ENCODE peak calls at places on chromosomes 1 and 21, in six cellular contexts. One of them, this sample, is unnamed.

GRCh38 chr1:28244549-28245251 is 8.8 kb downstream of the ATP5IF1 start:
- DNase-seq in Panc1: no peak
- DNase-seq in NB4: no peak
- DNase-seq in HAP-1: no peak
- DNase-seq in pancreas: no peak
- DNase-seq in IMR-90: no peak
- DNase-seq in this sample: no peak

GRCh38 chr21:27649323-27649722 is 682.4 kb upstream of the ADAMTS5 start:
- DNase-seq in IMR-90: peak; percentile 97
- DNase-seq in NB4: no peak
- DNase-seq in pancreas: no peak
- DNase-seq in Panc1: no peak
- DNase-seq in HAP-1: no peak
- DNase-seq in this sample: no peak

GRCh38 chr1:172948457-172948856 is 102.3 kb downstream of the TNFSF18 start:
- DNase-seq in IMR-90: peak; percentile 96
- DNase-seq in Panc1: no peak
- DNase-seq in pancreas: no peak
- DNase-seq in HAP-1: no peak
- DNase-seq in NB4: no peak
- DNase-seq in this sample: no peak

GRCh38 chr21:46111857-46112730 is 14.2 kb downstream of the COL6A2 start:
- DNase-seq in NB4: no peak
- DNase-seq in Panc1: no peak
- DNase-seq in pancreas: peak; percentile 1
- DNase-seq in HAP-1: no peak
- DNase-seq in IMR-90: no peak
- DNase-seq in this sample: peak; percentile 65

GRCh38 chr1:16922466-16922865 is 735 bp downstream of the CROCC start:
- DNase-seq in NB4: no peak
- DNase-seq in HAP-1: no peak
- DNase-seq in pancreas: no peak
- DNase-seq in IMR-90: no peak
- DNase-seq in Panc1: no peak
- DNase-seq in this sample: no peak

GRCh38 chr1:84217239-84217638 is 73.2 kb downstream of the PRKACB start:
- DNase-seq in Panc1: no peak
- DNase-seq in pancreas: no peak
- DNase-seq in IMR-90: no peak
- DNase-seq in NB4: no peak
- DNase-seq in HAP-1: no peak
- DNase-seq in this sample: no peak

GRCh38 chr1:12189328-12189682 is 22.5 kb downstream of the TNFRSF1B start:
- DNase-seq in Panc1: no peak
- DNase-seq in HAP-1: no peak
- DNase-seq in pancreas: no peak
- DNase-seq in IMR-90: no peak
- DNase-seq in NB4: no peak
- DNase-seq in this sample: no peak

GRCh38 chr1:195617157-195617556 is 991.1 kb downstream of the KCNT2 start:
- DNase-seq in IMR-90: no peak
- DNase-seq in NB4: no peak
- DNase-seq in pancreas: no peak
- DNase-seq in Panc1: no peak
- DNase-seq in HAP-1: no peak
- DNase-seq in this sample: no peak

GRCh38 chr1:228723287-228723686 is 12.0 kb upstream of the RHOU start:
- DNase-seq in HAP-1: peak; percentile 69
- DNase-seq in NB4: no peak
- DNase-seq in pancreas: no peak
- DNase-seq in Panc1: no peak
- DNase-seq in IMR-90: no peak
- DNase-seq in this sample: no peak

GRCh38 chr1:184002071-184002470 is 35.5 kb downstream of the COLGALT2 start:
- DNase-seq in IMR-90: peak; percentile 95
- DNase-seq in Panc1: no peak
- DNase-seq in pancreas: peak; percentile 59
- DNase-seq in NB4: no peak
- DNase-seq in HAP-1: peak; percentile 69
- DNase-seq in this sample: peak; percentile 25

GRCh38 chr1:25711555-25712298 is 88.3 kb upstream of the SELENON start:
- DNase-seq in NB4: peak; percentile 65
- DNase-seq in HAP-1: no peak
- DNase-seq in IMR-90: peak; percentile 92
- DNase-seq in pancreas: no peak
- DNase-seq in Panc1: no peak
- DNase-seq in this sample: peak; percentile 40

GRCh38 chr1:9910080-9910424 is at the start of gene CTNNBIP1:
- DNase-seq in pancreas: no peak
- DNase-seq in HAP-1: no peak
- DNase-seq in Panc1: no peak
- DNase-seq in NB4: no peak
- DNase-seq in IMR-90: no peak
- DNase-seq in this sample: no peak

GRCh38 chr21:38915546-38915945 is 109.8 kb downstream of the ETS2 start:
- DNase-seq in pancreas: no peak
- DNase-seq in NB4: no peak
- DNase-seq in IMR-90: no peak
- DNase-seq in Panc1: no peak
- DNase-seq in HAP-1: no peak
- DNase-seq in this sample: no peak

GRCh38 chr1:203089651-203090045 is 3.8 kb upstream of the MYOG start:
- DNase-seq in NB4: no peak
- DNase-seq in IMR-90: no peak
- DNase-seq in pancreas: no peak
- DNase-seq in HAP-1: no peak
- DNase-seq in Panc1: no peak
- DNase-seq in this sample: no peak

GRCh38 chr21:17435565-17436543 is 77.0 kb upstream of the CXADR start:
- DNase-seq in HAP-1: no peak
- DNase-seq in Panc1: no peak
- DNase-seq in NB4: no peak
- DNase-seq in IMR-90: no peak
- DNase-seq in pancreas: no peak
- DNase-seq in this sample: no peak

GRCh38 chr1:172086137-172086536 is 244.8 kb downstream of the DNM3 start:
- DNase-seq in NB4: no peak
- DNase-seq in HAP-1: no peak
- DNase-seq in IMR-90: no peak
- DNase-seq in pancreas: no peak
- DNase-seq in Panc1: no peak
- DNase-seq in this sample: no peak

GRCh38 chr1:84339503-84339902 is 38.0 kb downstream of the SAMD13 start:
- DNase-seq in pancreas: no peak
- DNase-seq in IMR-90: peak; percentile 68
- DNase-seq in NB4: no peak
- DNase-seq in HAP-1: no peak
- DNase-seq in Panc1: no peak
- DNase-seq in this sample: no peak

GRCh38 chr1:52660807-52661206 is 27.8 kb downstream of the SHISAL2A start:
- DNase-seq in NB4: no peak
- DNase-seq in IMR-90: no peak
- DNase-seq in HAP-1: no peak
- DNase-seq in pancreas: no peak
- DNase-seq in Panc1: no peak
- DNase-seq in this sample: no peak

GRCh38 chr1:52657702-52658101 is 24.7 kb downstream of the SHISAL2A start:
- DNase-seq in Panc1: no peak
- DNase-seq in HAP-1: no peak
- DNase-seq in pancreas: no peak
- DNase-seq in IMR-90: no peak
- DNase-seq in NB4: no peak
- DNase-seq in this sample: no peak

GRCh38 chr1:52659356-52659755 is 26.4 kb downstream of the SHISAL2A start:
- DNase-seq in IMR-90: no peak
- DNase-seq in NB4: no peak
- DNase-seq in HAP-1: no peak
- DNase-seq in Panc1: no peak
- DNase-seq in pancreas: no peak
- DNase-seq in this sample: no peak

GRCh38 chr1:52659851-52660596 is 27.1 kb downstream of the SHISAL2A start:
- DNase-seq in NB4: no peak
- DNase-seq in Panc1: no peak
- DNase-seq in pancreas: no peak
- DNase-seq in IMR-90: no peak
- DNase-seq in HAP-1: no peak
- DNase-seq in this sample: no peak

DNA sequence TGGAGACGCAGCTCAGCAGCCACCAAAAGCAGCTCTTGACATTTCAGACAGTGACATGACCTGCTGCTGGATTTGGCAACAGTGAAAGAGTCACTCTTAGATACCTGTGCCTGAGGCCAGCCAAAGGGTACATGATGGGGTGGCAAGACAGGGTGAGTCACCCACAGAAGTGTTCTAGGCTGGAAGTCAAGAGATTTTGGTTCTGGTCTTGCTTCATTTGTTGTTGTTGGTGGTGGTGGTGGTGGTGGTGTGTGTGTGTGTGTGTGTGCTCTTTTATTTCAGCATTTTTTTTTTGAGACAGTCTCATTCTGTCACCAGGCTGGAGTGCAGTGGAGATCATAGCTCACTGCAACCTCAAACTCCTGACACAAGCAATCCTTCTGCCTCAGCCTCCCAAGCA is 25.8 kb downstream of the SHISAL2A start:
- DNase-seq in HAP-1: no peak
- DNase-seq in NB4: no peak
- DNase-seq in IMR-90: no peak
- DNase-seq in pancreas: no peak
- DNase-seq in Panc1: no peak
- DNase-seq in this sample: no peak
- H3K4me3 ChIP-seq in HAP-1: no peak overlapping the region
- H3K4me3 ChIP-seq in NB4: no peak overlapping the region
- H3K4me3 ChIP-seq in IMR-90: no peak overlapping the region
- H3K4me3 ChIP-seq in pancreas: no peak overlapping the region
- H3K4me3 ChIP-seq in Panc1: no peak overlapping the region
- H3K4me3 ChIP-seq in this sample: no peak overlapping the region

DNA sequence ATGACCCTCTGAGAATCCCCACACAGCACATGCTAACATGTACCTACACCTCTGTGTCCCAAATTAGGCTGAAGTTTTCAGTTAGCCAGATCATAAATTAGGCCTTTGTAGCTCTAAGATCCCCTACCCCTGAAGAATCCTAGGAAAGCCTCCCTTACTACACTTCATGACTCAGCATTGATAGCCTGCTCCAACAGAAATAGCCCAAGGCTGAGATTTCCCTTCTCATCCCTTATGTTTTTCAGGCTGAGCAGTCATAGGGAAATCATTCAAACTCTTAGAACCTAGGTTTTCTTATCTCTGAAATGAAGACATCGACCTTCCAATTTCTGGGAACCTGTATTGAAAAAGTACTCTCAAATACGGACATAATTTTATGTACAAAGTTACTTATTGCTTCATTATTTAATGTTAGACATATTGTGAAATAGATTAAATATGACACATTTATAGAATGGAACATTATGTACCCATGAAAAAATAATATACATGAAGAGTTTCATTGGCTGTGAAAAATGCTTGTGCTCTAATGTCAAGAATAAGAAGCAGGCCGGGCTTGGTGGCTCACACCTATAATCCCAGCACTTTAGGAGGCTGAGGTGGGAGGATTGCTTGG is 122.4 kb upstream of the UBE2U start:
- DNase-seq in IMR-90: peak; percentile 61
- DNase-seq in HAP-1: no peak
- DNase-seq in Panc1: no peak
- DNase-seq in NB4: no peak
- DNase-seq in pancreas: no peak
- DNase-seq in this sample: no peak
- H3K4me3 ChIP-seq in IMR-90: no peak overlapping the region
- H3K4me3 ChIP-seq in HAP-1: no peak overlapping the region
- H3K4me3 ChIP-seq in Panc1: no peak overlapping the region
- H3K4me3 ChIP-seq in NB4: no peak overlapping the region
- H3K4me3 ChIP-seq in pancreas: no peak overlapping the region
- H3K4me3 ChIP-seq in this sample: no peak overlapping the region

GRCh38 chr1:204493145-204493881 is 1.3 kb downstream of the PIK3C2B start:
- DNase-seq in IMR-90: peak; percentile 33
- DNase-seq in pancreas: peak; percentile 70
- DNase-seq in HAP-1: peak; percentile 44
- DNase-seq in NB4: no peak
- DNase-seq in Panc1: no peak
- DNase-seq in this sample: peak; percentile 86
- H3K4me3 ChIP-seq in IMR-90: peak overlapping the region; percentile 72
- H3K4me3 ChIP-seq in pancreas: peak overlapping the region; percentile 64
- H3K4me3 ChIP-seq in HAP-1: peak overlapping the region; percentile 84
- H3K4me3 ChIP-seq in NB4: peak overlapping the region; percentile 80
- H3K4me3 ChIP-seq in Panc1: peak overlapping the region; percentile 80
- H3K4me3 ChIP-seq in this sample: peak overlapping the region; percentile 72

GRCh38 chr1:2532485-2533160 is 2.6 kb upstream of the HES5 start:
- DNase-seq in HAP-1: no peak
- DNase-seq in IMR-90: no peak
- DNase-seq in pancreas: no peak
- DNase-seq in Panc1: no peak
- DNase-seq in NB4: no peak
- DNase-seq in this sample: no peak

GRCh38 chr1:2529776-2530500 is at the start of gene HES5:
- DNase-seq in Panc1: no peak
- DNase-seq in HAP-1: peak; percentile 69
- DNase-seq in NB4: no peak
- DNase-seq in pancreas: no peak
- DNase-seq in IMR-90: no peak
- DNase-seq in this sample: peak; percentile 82

GRCh38 chr1:2528611-2528965 is 1.5 kb downstream of the HES5 start:
- DNase-seq in IMR-90: no peak
- DNase-seq in NB4: no peak
- DNase-seq in HAP-1: no peak
- DNase-seq in Panc1: no peak
- DNase-seq in pancreas: no peak
- DNase-seq in this sample: no peak

GRCh38 chr1:2528966-2529750 is 905 bp downstream of the HES5 start:
- DNase-seq in NB4: peak; percentile 41
- DNase-seq in Panc1: no peak
- DNase-seq in HAP-1: no peak
- DNase-seq in IMR-90: no peak
- DNase-seq in pancreas: no peak
- DNase-seq in this sample: peak; percentile 83

DNA sequence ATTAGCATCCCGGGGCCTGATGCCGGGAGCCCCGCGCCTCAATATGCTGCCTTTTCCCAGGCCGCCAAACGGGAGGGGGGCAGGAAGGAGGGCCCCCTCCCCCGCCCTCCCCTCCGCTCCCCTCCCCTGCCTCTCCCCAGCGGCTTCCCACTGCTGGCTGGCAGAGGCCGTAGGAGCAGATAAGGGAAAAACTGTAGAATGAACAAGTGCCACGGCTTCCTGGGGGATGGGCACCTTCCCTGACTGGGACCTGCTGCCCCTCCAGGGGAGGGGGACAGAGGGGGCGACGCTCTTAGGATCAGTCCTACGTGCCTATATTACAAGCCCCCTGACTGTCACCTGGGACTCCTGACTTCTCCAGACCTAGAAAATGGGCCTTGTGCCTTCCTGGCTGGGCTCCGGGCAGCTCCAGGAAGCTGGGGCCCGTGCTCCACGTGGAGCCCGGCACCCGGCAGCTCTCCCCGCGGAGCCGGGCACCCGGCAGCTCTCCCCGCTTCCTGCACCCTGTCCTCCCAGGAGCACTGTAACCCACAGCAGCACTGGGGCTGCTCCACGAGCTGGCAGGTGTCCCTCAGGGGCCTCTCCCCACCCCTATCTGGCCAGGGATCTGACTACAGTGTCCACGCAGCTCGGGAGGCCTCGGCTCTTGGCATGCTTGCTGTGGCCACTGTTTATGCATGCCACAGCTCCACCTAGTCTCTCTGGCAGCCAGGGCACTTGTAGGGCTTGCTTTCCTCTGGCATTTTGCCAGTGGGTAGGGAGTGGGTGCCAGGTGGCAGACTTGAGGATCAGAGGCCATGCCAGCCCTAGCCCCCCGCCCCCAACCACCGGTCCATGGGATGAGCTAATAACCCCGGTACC is 668 bp upstream of the HES5 start:
- DNase-seq in HAP-1: no peak
- DNase-seq in pancreas: no peak
- DNase-seq in IMR-90: no peak
- DNase-seq in NB4: no peak
- DNase-seq in Panc1: no peak
- DNase-seq in this sample: no peak
- H3K4me3 ChIP-seq in HAP-1: no peak overlapping the region
- H3K4me3 ChIP-seq in pancreas: no peak overlapping the region
- H3K4me3 ChIP-seq in IMR-90: no peak overlapping the region
- H3K4me3 ChIP-seq in NB4: no peak overlapping the region
- H3K4me3 ChIP-seq in Panc1: no peak overlapping the region
- H3K4me3 ChIP-seq in this sample: peak overlapping the region; percentile 52

This sample was measured in right cardiac atrium.